ENCODE peak calls at places on chromosome 17, in eight cellular contexts. One of them, this sample, is unnamed.

GRCh38 chr17:78617371-78618061 is 40.3 kb upstream of the DNAH17 start:
- DNase-seq in NCI-H1105: no peak
- DNase-seq in skeletal muscle cell: no peak
- DNase-seq in NAMALWA: no peak
- DNase-seq in stimulated activated CD4-positive, alpha-beta T cell treated with anti-CD3 and anti-CD28 coated beads, Interleukin-12 subunit alpha, Interleukin-12 subunit beta, amount 100 ng/mL, for 48 hours: no peak
- DNase-seq in head of caudate nucleus: no peak
- DNase-seq in adipocyte: peak
- DNase-seq in stimulated activated CD8-positive, alpha-beta memory T cell treated with anti-CD3 and anti-CD28 coated beads, Interleukin-4, amount 100 ng/mL, for 1 hour: no peak
- DNase-seq in this sample: no peak

GRCh38 chr17:8079291-8080207 is 8.0 kb downstream of the ALOX12B start:
- DNase-seq in NCI-H1105: peak
- DNase-seq in skeletal muscle cell: no peak
- DNase-seq in NAMALWA: no peak
- DNase-seq in stimulated activated CD4-positive, alpha-beta T cell treated with anti-CD3 and anti-CD28 coated beads, Interleukin-12 subunit alpha, Interleukin-12 subunit beta, amount 100 ng/mL, for 48 hours: peak
- DNase-seq in head of caudate nucleus: peak
- DNase-seq in adipocyte: peak
- DNase-seq in stimulated activated CD8-positive, alpha-beta memory T cell treated with anti-CD3 and anti-CD28 coated beads, Interleukin-4, amount 100 ng/mL, for 1 hour: peak
- DNase-seq in this sample: peak

GRCh38 chr17:18319604-18320256 is 4.6 kb downstream of the SMCR8 start:
- DNase-seq in NCI-H1105: peak
- DNase-seq in skeletal muscle cell: peak
- DNase-seq in NAMALWA: peak
- DNase-seq in stimulated activated CD4-positive, alpha-beta T cell treated with anti-CD3 and anti-CD28 coated beads, Interleukin-12 subunit alpha, Interleukin-12 subunit beta, amount 100 ng/mL, for 48 hours: no peak
- DNase-seq in head of caudate nucleus: peak
- DNase-seq in adipocyte: peak
- DNase-seq in stimulated activated CD8-positive, alpha-beta memory T cell treated with anti-CD3 and anti-CD28 coated beads, Interleukin-4, amount 100 ng/mL, for 1 hour: no peak
- DNase-seq in this sample: no peak

GRCh38 chr17:38926290-38927070 is 1.1 kb downstream of the LASP1NB start:
- DNase-seq in NCI-H1105: no peak
- DNase-seq in skeletal muscle cell: no peak
- DNase-seq in NAMALWA: no peak
- DNase-seq in stimulated activated CD4-positive, alpha-beta T cell treated with anti-CD3 and anti-CD28 coated beads, Interleukin-12 subunit alpha, Interleukin-12 subunit beta, amount 100 ng/mL, for 48 hours: no peak
- DNase-seq in head of caudate nucleus: peak
- DNase-seq in adipocyte: no peak
- DNase-seq in stimulated activated CD8-positive, alpha-beta memory T cell treated with anti-CD3 and anti-CD28 coated beads, Interleukin-4, amount 100 ng/mL, for 1 hour: no peak
- DNase-seq in this sample: no peak

GRCh38 chr17:17971431-17972125 is 622 bp downstream of the TOM1L2 start:
- DNase-seq in NCI-H1105: no peak
- DNase-seq in skeletal muscle cell: no peak
- DNase-seq in NAMALWA: no peak
- DNase-seq in stimulated activated CD4-positive, alpha-beta T cell treated with anti-CD3 and anti-CD28 coated beads, Interleukin-12 subunit alpha, Interleukin-12 subunit beta, amount 100 ng/mL, for 48 hours: no peak
- DNase-seq in head of caudate nucleus: peak
- DNase-seq in adipocyte: peak
- DNase-seq in stimulated activated CD8-positive, alpha-beta memory T cell treated with anti-CD3 and anti-CD28 coated beads, Interleukin-4, amount 100 ng/mL, for 1 hour: peak
- DNase-seq in this sample: peak

GRCh38 chr17:36524428-36524876 is 10.2 kb downstream of the MYO19 start:
- DNase-seq in NCI-H1105: no peak
- DNase-seq in skeletal muscle cell: no peak
- DNase-seq in NAMALWA: no peak
- DNase-seq in stimulated activated CD4-positive, alpha-beta T cell treated with anti-CD3 and anti-CD28 coated beads, Interleukin-12 subunit alpha, Interleukin-12 subunit beta, amount 100 ng/mL, for 48 hours: no peak
- DNase-seq in head of caudate nucleus: no peak
- DNase-seq in adipocyte: no peak
- DNase-seq in stimulated activated CD8-positive, alpha-beta memory T cell treated with anti-CD3 and anti-CD28 coated beads, Interleukin-4, amount 100 ng/mL, for 1 hour: no peak
- DNase-seq in this sample: no peak

GRCh38 chr17:5837055-5837491 is 233.1 kb upstream of the WSCD1 start:
- DNase-seq in NCI-H1105: no peak
- DNase-seq in skeletal muscle cell: peak
- DNase-seq in NAMALWA: no peak
- DNase-seq in stimulated activated CD4-positive, alpha-beta T cell treated with anti-CD3 and anti-CD28 coated beads, Interleukin-12 subunit alpha, Interleukin-12 subunit beta, amount 100 ng/mL, for 48 hours: no peak
- DNase-seq in head of caudate nucleus: no peak
- DNase-seq in adipocyte: peak
- DNase-seq in stimulated activated CD8-positive, alpha-beta memory T cell treated with anti-CD3 and anti-CD28 coated beads, Interleukin-4, amount 100 ng/mL, for 1 hour: no peak
- DNase-seq in this sample: peak

GRCh38 chr17:83062011-83062817 is 17.2 kb upstream of the METRNL start:
- DNase-seq in NCI-H1105: no peak
- DNase-seq in skeletal muscle cell: no peak
- DNase-seq in NAMALWA: no peak
- DNase-seq in stimulated activated CD4-positive, alpha-beta T cell treated with anti-CD3 and anti-CD28 coated beads, Interleukin-12 subunit alpha, Interleukin-12 subunit beta, amount 100 ng/mL, for 48 hours: no peak
- DNase-seq in head of caudate nucleus: no peak
- DNase-seq in adipocyte: no peak
- DNase-seq in stimulated activated CD8-positive, alpha-beta memory T cell treated with anti-CD3 and anti-CD28 coated beads, Interleukin-4, amount 100 ng/mL, for 1 hour: no peak
- DNase-seq in this sample: no peak

GRCh38 chr17:45729284-45729907 is 54.7 kb upstream of the CRHR1 start:
- DNase-seq in NCI-H1105: no peak
- DNase-seq in skeletal muscle cell: no peak
- DNase-seq in NAMALWA: no peak
- DNase-seq in stimulated activated CD4-positive, alpha-beta T cell treated with anti-CD3 and anti-CD28 coated beads, Interleukin-12 subunit alpha, Interleukin-12 subunit beta, amount 100 ng/mL, for 48 hours: no peak
- DNase-seq in head of caudate nucleus: no peak
- DNase-seq in adipocyte: no peak
- DNase-seq in stimulated activated CD8-positive, alpha-beta memory T cell treated with anti-CD3 and anti-CD28 coated beads, Interleukin-4, amount 100 ng/mL, for 1 hour: no peak
- DNase-seq in this sample: no peak

GRCh38 chr17:1091885-1092284 is 87.9 kb downstream of the ABR start:
- DNase-seq in NCI-H1105: peak
- DNase-seq in skeletal muscle cell: no peak
- DNase-seq in NAMALWA: no peak
- DNase-seq in stimulated activated CD4-positive, alpha-beta T cell treated with anti-CD3 and anti-CD28 coated beads, Interleukin-12 subunit alpha, Interleukin-12 subunit beta, amount 100 ng/mL, for 48 hours: no peak
- DNase-seq in head of caudate nucleus: no peak
- DNase-seq in adipocyte: no peak
- DNase-seq in stimulated activated CD8-positive, alpha-beta memory T cell treated with anti-CD3 and anti-CD28 coated beads, Interleukin-4, amount 100 ng/mL, for 1 hour: no peak
- DNase-seq in this sample: no peak

GRCh38 chr17:31339906-31340661 is 18.7 kb upstream of the EVI2A start:
- DNase-seq in NCI-H1105: no peak
- DNase-seq in skeletal muscle cell: peak
- DNase-seq in NAMALWA: no peak
- DNase-seq in stimulated activated CD4-positive, alpha-beta T cell treated with anti-CD3 and anti-CD28 coated beads, Interleukin-12 subunit alpha, Interleukin-12 subunit beta, amount 100 ng/mL, for 48 hours: no peak
- DNase-seq in head of caudate nucleus: no peak
- DNase-seq in adipocyte: peak
- DNase-seq in stimulated activated CD8-positive, alpha-beta memory T cell treated with anti-CD3 and anti-CD28 coated beads, Interleukin-4, amount 100 ng/mL, for 1 hour: no peak
- DNase-seq in this sample: no peak